ENCODE peak calls at places on chromosomes 16 and 17, in seven cellular contexts. Y is mesenchymal stem cell, C is K562, I is adipocyte, R is OCI-LY7, D is neural progenitor cell, X is fibroblast of pulmonary artery. G is an unnamed sample.

GRCh38 chr17:76268015-76268749 is 3.0 kb downstream of the UBALD2 start:
- DNase-seq in Y (peak), I (peak), X (peak), D (no peak), C (peak), R (peak), G (peak)

GRCh38 chr16:67966549-67967182 is 1.8 kb downstream of the SLC12A4 start:
- DNase-seq in R (no peak), I (peak), C (peak), X (peak), Y (peak), D (peak), G (peak)

GRCh38 chr17:75587718-75588545 is at the start of gene MYO15B:
- DNase-seq in R (no peak), I (no peak), D (peak), C (peak), X (no peak), Y (peak), G (no peak)

GRCh38 chr17:61799812-61800484 is 63.4 kb downstream of the BRIP1 start:
- DNase-seq in I (no peak), Y (no peak), D (no peak), R (no peak), X (no peak), C (no peak), G (no peak)

GRCh38 chr17:45298546-45299285 is 18.1 kb downstream of the MAP3K14 start:
- DNase-seq in D (no peak), C (no peak), R (no peak), Y (no peak), I (peak), X (no peak), G (no peak)

GRCh38 chr16:77059441-77059840 is 131.5 kb upstream of the MON1B start:
- DNase-seq in C (no peak), R (no peak), Y (peak), X (peak), I (no peak), D (no peak), G (no peak)

GRCh38 chr16:7086842-7087616 is 245.6 kb upstream of the RBFOX1 start:
- DNase-seq in I (no peak), Y (no peak), C (peak), X (no peak), D (peak), R (no peak), G (no peak)

GRCh38 chr16:4505356-4506153 is 29.4 kb downstream of the HMOX2 start:
- DNase-seq in Y (no peak), D (no peak), X (no peak), C (no peak), R (peak), I (no peak), G (no peak)

GRCh38 chr17:26792486-26792885 is 501.4 kb upstream of the WSB1 start:
- DNase-seq in C (no peak), D (no peak), Y (peak), R (no peak), I (peak), X (peak), G (peak)

GRCh38 chr17:8151641-8152111 is 528 bp downstream of the PER1 start:
- DNase-seq in Y (no peak), R (peak), X (peak), D (peak), C (no peak), I (peak), G (peak)

GRCh38 chr17:19002191-19002590 is 2.4 kb downstream of the FAM83G start:
- DNase-seq in R (no peak), Y (no peak), X (no peak), C (no peak), I (no peak), D (no peak), G (no peak)
- H3K4me3 ChIP-seq in R (no peak), Y (no peak), X (no peak), C (no peak), I (no peak), D (no peak), G (peak)

DNA sequence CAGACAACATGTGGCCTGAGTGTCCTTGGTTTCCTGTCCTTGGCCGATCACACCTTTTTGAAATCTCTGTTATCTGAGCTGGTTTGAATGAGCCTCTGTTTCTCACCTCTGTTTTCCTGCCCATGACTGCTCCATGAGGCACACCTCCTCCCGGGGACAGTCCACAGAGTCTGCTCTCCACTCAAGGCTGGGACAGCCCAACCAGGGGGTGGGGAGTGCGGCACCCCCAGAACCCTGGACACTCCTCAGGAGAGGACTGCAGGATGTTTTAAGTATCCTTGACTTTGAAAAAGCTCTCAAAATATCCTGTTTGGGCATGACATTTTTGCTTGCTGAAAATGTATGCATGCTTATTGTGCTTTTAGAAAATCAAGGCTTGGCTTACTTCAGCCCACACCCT is 333.0 kb upstream of the N4BP1 start:
- DNase-seq in C (no peak), Y (no peak), X (no peak), D (no peak), I (no peak), R (no peak), G (no peak)
- H3K4me3 ChIP-seq in C (no peak), Y (no peak), X (no peak), D (no peak), I (no peak), R (no peak), G (no peak)

GRCh38 chr17:81046131-81046769 is 11.3 kb downstream of the BAIAP2 start:
- DNase-seq in R (no peak), D (no peak), I (no peak), C (no peak), Y (no peak), X (no peak), G (no peak)

GRCh38 chr17:81044764-81045589 is 10.0 kb downstream of the BAIAP2 start:
- DNase-seq in Y (peak), X (peak), C (peak), D (no peak), I (peak), R (no peak), G (peak)

GRCh38 chr17:81044428-81044763 is 9.4 kb downstream of the BAIAP2 start:
- DNase-seq in R (no peak), X (no peak), C (no peak), Y (no peak), I (no peak), D (no peak), G (no peak)

GRCh38 chr17:81046770-81047359 is 11.9 kb downstream of the BAIAP2 start:
- DNase-seq in C (no peak), D (no peak), R (no peak), Y (peak), I (no peak), X (no peak), G (no peak)

GRCh38 chr17:81045590-81046095 is 10.7 kb downstream of the BAIAP2 start:
- DNase-seq in Y (no peak), I (no peak), R (no peak), D (no peak), X (no peak), C (no peak), G (no peak)
- H3K4me3 ChIP-seq in Y (no peak), I (no peak), R (no peak), D (no peak), X (no peak), C (no peak), G (no peak)

GRCh38 chr17:47937915-47938314 is 3.5 kb upstream of the PNPO start:
- DNase-seq in D (no peak), Y (no peak), C (no peak), I (no peak), R (no peak), X (no peak), G (no peak)
- H3K4me3 ChIP-seq in D (no peak), Y (no peak), C (no peak), I (no peak), R (no peak), X (no peak), G (no peak)

GRCh38 chr17:66373944-66374817 is 71.8 kb downstream of the PRKCA start:
- DNase-seq in I (no peak), D (peak), C (peak), Y (peak), R (no peak), X (no peak), G (no peak)
- H3K4me3 ChIP-seq in I (no peak), D (no peak), C (no peak), Y (no peak), R (no peak), X (no peak), G (no peak)

DNA sequence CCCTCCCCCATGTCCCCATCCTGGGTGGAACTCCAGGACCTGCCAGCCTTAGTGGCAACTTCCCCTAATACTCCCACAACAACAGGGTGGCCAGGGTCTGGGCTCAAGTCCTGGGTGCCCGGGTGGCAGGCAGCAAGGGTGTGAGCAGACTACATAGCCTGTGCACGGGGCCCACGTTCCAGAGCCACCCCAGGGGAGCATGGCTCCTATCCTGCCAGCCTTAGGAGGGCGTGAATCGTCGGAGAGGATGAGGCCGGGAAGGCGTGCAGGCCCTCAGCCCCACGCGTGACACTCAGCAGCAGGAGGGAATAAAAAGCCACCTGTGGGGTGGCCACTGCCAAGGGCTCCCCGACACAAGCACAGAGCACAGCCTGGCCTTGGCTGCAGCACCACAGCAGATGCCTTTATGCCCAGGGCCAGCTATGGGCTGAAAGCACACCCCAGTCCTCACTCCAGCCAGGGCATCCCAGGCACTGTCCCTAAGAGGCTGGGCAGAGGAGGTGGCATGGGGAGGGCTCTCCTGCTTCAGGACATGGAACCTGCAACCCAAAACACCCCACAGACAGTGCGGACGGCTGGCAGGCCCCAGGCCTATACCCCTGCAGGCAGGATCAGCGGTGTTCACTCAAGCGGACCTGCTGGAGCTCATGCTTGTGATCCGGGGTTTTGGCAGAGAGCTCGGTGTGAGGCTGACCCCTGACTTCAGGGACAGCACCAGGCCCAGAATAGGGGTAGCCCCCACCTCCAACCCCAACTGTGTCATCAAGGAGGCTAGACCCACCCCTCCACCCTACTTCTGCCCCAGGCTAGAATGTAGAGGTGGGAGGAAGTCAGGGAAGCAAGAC is 2.7 kb downstream of the BCAR1 start:
- DNase-seq in X (no peak), D (no peak), I (no peak), C (no peak), Y (no peak), R (no peak), G (no peak)
- H3K4me3 ChIP-seq in X (no peak), D (no peak), I (no peak), C (no peak), Y (peak), R (no peak), G (peak)

G was measured in AG10803.